ENCODE peak calls at places on chromosome 18, in eight cellular contexts. One of them, this sample, is unnamed.

GRCh38 chr18:39835303-39836030 is 2119.6 kb upstream of the PIK3C3 start:
- DNase-seq in GM13977: no peak
- DNase-seq in activated effector memory CD4-positive, alpha-beta T cell treated with anti-CD3 and anti-CD28 coated beads, Interleukin-2, amount 50 U/mL, for 16 hours: no peak
- DNase-seq in adipocyte: peak
- DNase-seq in lower lobe of right lung: no peak
- DNase-seq in substantia nigra: no peak
- DNase-seq in A172: no peak
- DNase-seq in hepatic stellate cell: no peak
- DNase-seq in this sample: no peak

GRCh38 chr18:29160123-29160522 is 983.2 kb upstream of the CDH2 start:
- DNase-seq in GM13977: no peak
- DNase-seq in activated effector memory CD4-positive, alpha-beta T cell treated with anti-CD3 and anti-CD28 coated beads, Interleukin-2, amount 50 U/mL, for 16 hours: no peak
- DNase-seq in adipocyte: no peak
- DNase-seq in lower lobe of right lung: no peak
- DNase-seq in substantia nigra: no peak
- DNase-seq in A172: peak
- DNase-seq in hepatic stellate cell: no peak
- DNase-seq in this sample: no peak

GRCh38 chr18:47863041-47863440 is 67.4 kb downstream of the SMAD2 start:
- DNase-seq in GM13977: no peak
- DNase-seq in activated effector memory CD4-positive, alpha-beta T cell treated with anti-CD3 and anti-CD28 coated beads, Interleukin-2, amount 50 U/mL, for 16 hours: no peak
- DNase-seq in adipocyte: peak
- DNase-seq in lower lobe of right lung: no peak
- DNase-seq in substantia nigra: no peak
- DNase-seq in A172: no peak
- DNase-seq in hepatic stellate cell: no peak
- DNase-seq in this sample: no peak

GRCh38 chr18:48872234-48873145 is 78.3 kb downstream of the SMAD7 start:
- DNase-seq in GM13977: no peak
- DNase-seq in activated effector memory CD4-positive, alpha-beta T cell treated with anti-CD3 and anti-CD28 coated beads, Interleukin-2, amount 50 U/mL, for 16 hours: no peak
- DNase-seq in adipocyte: peak
- DNase-seq in lower lobe of right lung: no peak
- DNase-seq in substantia nigra: no peak
- DNase-seq in A172: peak
- DNase-seq in hepatic stellate cell: peak
- DNase-seq in this sample: no peak

GRCh38 chr18:35500113-35500512 is 2.4 kb upstream of the INO80C start:
- DNase-seq in GM13977: no peak
- DNase-seq in activated effector memory CD4-positive, alpha-beta T cell treated with anti-CD3 and anti-CD28 coated beads, Interleukin-2, amount 50 U/mL, for 16 hours: no peak
- DNase-seq in adipocyte: no peak
- DNase-seq in lower lobe of right lung: no peak
- DNase-seq in substantia nigra: no peak
- DNase-seq in A172: no peak
- DNase-seq in hepatic stellate cell: no peak
- DNase-seq in this sample: no peak

GRCh38 chr18:60021556-60021955 is 121.8 kb downstream of the PMAIP1 start:
- DNase-seq in GM13977: no peak
- DNase-seq in activated effector memory CD4-positive, alpha-beta T cell treated with anti-CD3 and anti-CD28 coated beads, Interleukin-2, amount 50 U/mL, for 16 hours: no peak
- DNase-seq in adipocyte: no peak
- DNase-seq in lower lobe of right lung: no peak
- DNase-seq in substantia nigra: no peak
- DNase-seq in A172: peak
- DNase-seq in hepatic stellate cell: no peak
- DNase-seq in this sample: no peak

GRCh38 chr18:3791258-3791657 is 341.3 kb downstream of the TGIF1 start:
- DNase-seq in GM13977: no peak
- DNase-seq in activated effector memory CD4-positive, alpha-beta T cell treated with anti-CD3 and anti-CD28 coated beads, Interleukin-2, amount 50 U/mL, for 16 hours: no peak
- DNase-seq in adipocyte: no peak
- DNase-seq in lower lobe of right lung: no peak
- DNase-seq in substantia nigra: no peak
- DNase-seq in A172: no peak
- DNase-seq in hepatic stellate cell: no peak
- DNase-seq in this sample: no peak

GRCh38 chr18:59528866-59529265 is 168.4 kb downstream of the CCBE1 start:
- DNase-seq in GM13977: no peak
- DNase-seq in activated effector memory CD4-positive, alpha-beta T cell treated with anti-CD3 and anti-CD28 coated beads, Interleukin-2, amount 50 U/mL, for 16 hours: no peak
- DNase-seq in adipocyte: no peak
- DNase-seq in lower lobe of right lung: no peak
- DNase-seq in substantia nigra: no peak
- DNase-seq in A172: no peak
- DNase-seq in hepatic stellate cell: no peak
- DNase-seq in this sample: no peak

GRCh38 chr18:51726614-51727013 is 529.1 kb upstream of the MEX3C start:
- DNase-seq in GM13977: no peak
- DNase-seq in activated effector memory CD4-positive, alpha-beta T cell treated with anti-CD3 and anti-CD28 coated beads, Interleukin-2, amount 50 U/mL, for 16 hours: no peak
- DNase-seq in adipocyte: no peak
- DNase-seq in lower lobe of right lung: no peak
- DNase-seq in substantia nigra: no peak
- DNase-seq in A172: no peak
- DNase-seq in hepatic stellate cell: no peak
- DNase-seq in this sample: no peak

GRCh38 chr18:77223221-77223639 is 26.4 kb upstream of the GALR1 start:
- DNase-seq in GM13977: no peak
- DNase-seq in activated effector memory CD4-positive, alpha-beta T cell treated with anti-CD3 and anti-CD28 coated beads, Interleukin-2, amount 50 U/mL, for 16 hours: peak
- DNase-seq in adipocyte: no peak
- DNase-seq in lower lobe of right lung: no peak
- DNase-seq in substantia nigra: no peak
- DNase-seq in A172: peak
- DNase-seq in hepatic stellate cell: no peak
- DNase-seq in this sample: no peak

This sample was measured in body of pancreas.